ENCODE peak calls at places on chromosomes 12 and 14, in eight cellular contexts. One of them, this sample, is unnamed.

GRCh38 chr12:28770329-28770728 is 378.7 kb upstream of the FAR2 start:
- DNase-seq in dorsolateral prefrontal cortex: no peak
- DNase-seq in fibroblast of pulmonary artery: no peak
- DNase-seq in tibial artery: no peak
- DNase-seq in nephron progenitor cell: no peak
- DNase-seq in PC-9: peak
- DNase-seq in A549: no peak
- DNase-seq in H9: no peak
- DNase-seq in this sample: no peak

GRCh38 chr12:107484219-107484618 is 201.4 kb upstream of the PWP1 start:
- DNase-seq in fibroblast of pulmonary artery: no peak
- DNase-seq in H9: no peak
- DNase-seq in dorsolateral prefrontal cortex: no peak
- DNase-seq in tibial artery: no peak
- DNase-seq in A549: no peak
- DNase-seq in nephron progenitor cell: no peak
- DNase-seq in PC-9: no peak
- DNase-seq in this sample: no peak

GRCh38 chr12:39272934-39273770 is 169.8 kb downstream of the KIF21A start:
- DNase-seq in H9: no peak
- DNase-seq in PC-9: no peak
- DNase-seq in fibroblast of pulmonary artery: peak
- DNase-seq in dorsolateral prefrontal cortex: peak
- DNase-seq in nephron progenitor cell: peak
- DNase-seq in tibial artery: no peak
- DNase-seq in A549: peak
- DNase-seq in this sample: peak

GRCh38 chr12:13680916-13681315 is 300.5 kb downstream of the GRIN2B start:
- DNase-seq in dorsolateral prefrontal cortex: no peak
- DNase-seq in nephron progenitor cell: no peak
- DNase-seq in PC-9: no peak
- DNase-seq in H9: no peak
- DNase-seq in tibial artery: no peak
- DNase-seq in fibroblast of pulmonary artery: no peak
- DNase-seq in A549: no peak
- DNase-seq in this sample: no peak

GRCh38 chr14:90693413-90693812 is 122.8 kb downstream of the TTC7B start:
- DNase-seq in A549: no peak
- DNase-seq in H9: no peak
- DNase-seq in fibroblast of pulmonary artery: no peak
- DNase-seq in tibial artery: no peak
- DNase-seq in PC-9: no peak
- DNase-seq in nephron progenitor cell: no peak
- DNase-seq in dorsolateral prefrontal cortex: no peak
- DNase-seq in this sample: no peak

GRCh38 chr12:31991146-31991545 is 31.9 kb downstream of the RESF1 start:
- DNase-seq in H9: no peak
- DNase-seq in nephron progenitor cell: no peak
- DNase-seq in tibial artery: no peak
- DNase-seq in A549: no peak
- DNase-seq in dorsolateral prefrontal cortex: no peak
- DNase-seq in fibroblast of pulmonary artery: no peak
- DNase-seq in PC-9: no peak
- DNase-seq in this sample: no peak

GRCh38 chr14:62117010-62117717 is 354.9 kb downstream of the SNAPC1 start:
- DNase-seq in fibroblast of pulmonary artery: peak
- DNase-seq in PC-9: no peak
- DNase-seq in tibial artery: peak
- DNase-seq in H9: peak
- DNase-seq in nephron progenitor cell: peak
- DNase-seq in A549: peak
- DNase-seq in dorsolateral prefrontal cortex: peak
- DNase-seq in this sample: peak

GRCh38 chr14:23672200-23672599 is 36.0 kb downstream of the DHRS2 start:
- DNase-seq in A549: no peak
- DNase-seq in nephron progenitor cell: no peak
- DNase-seq in tibial artery: no peak
- DNase-seq in fibroblast of pulmonary artery: no peak
- DNase-seq in PC-9: no peak
- DNase-seq in H9: no peak
- DNase-seq in dorsolateral prefrontal cortex: no peak
- DNase-seq in this sample: no peak

GRCh38 chr14:61396694-61397093 is 75.3 kb downstream of the PRKCH start:
- DNase-seq in nephron progenitor cell: no peak
- DNase-seq in A549: no peak
- DNase-seq in fibroblast of pulmonary artery: no peak
- DNase-seq in tibial artery: no peak
- DNase-seq in H9: no peak
- DNase-seq in PC-9: no peak
- DNase-seq in dorsolateral prefrontal cortex: no peak
- DNase-seq in this sample: no peak

GRCh38 chr14:54532111-54533012 is 22.7 kb downstream of the CGRRF1 start:
- DNase-seq in dorsolateral prefrontal cortex: no peak
- DNase-seq in A549: no peak
- DNase-seq in tibial artery: no peak
- DNase-seq in H9: no peak
- DNase-seq in nephron progenitor cell: no peak
- DNase-seq in PC-9: no peak
- DNase-seq in fibroblast of pulmonary artery: no peak
- DNase-seq in this sample: peak

GRCh38 chr14:55240526-55241178 is 30.6 kb upstream of the FBXO34 start:
- DNase-seq in PC-9: no peak
- DNase-seq in tibial artery: no peak
- DNase-seq in A549: no peak
- DNase-seq in H9: peak
- DNase-seq in dorsolateral prefrontal cortex: no peak
- DNase-seq in nephron progenitor cell: peak
- DNase-seq in fibroblast of pulmonary artery: peak
- DNase-seq in this sample: no peak

GRCh38 chr12:102638777-102639176 is 158.4 kb upstream of the IGF1 start:
- DNase-seq in A549: no peak
- DNase-seq in PC-9: peak
- DNase-seq in dorsolateral prefrontal cortex: no peak
- DNase-seq in H9: no peak
- DNase-seq in nephron progenitor cell: no peak
- DNase-seq in fibroblast of pulmonary artery: peak
- DNase-seq in tibial artery: no peak
- DNase-seq in this sample: no peak

GRCh38 chr14:20332946-20333782 is at the start of gene CCNB1IP1:
- DNase-seq in nephron progenitor cell: peak
- DNase-seq in fibroblast of pulmonary artery: peak
- DNase-seq in H9: peak
- DNase-seq in PC-9: peak
- DNase-seq in A549: peak
- DNase-seq in tibial artery: peak
- DNase-seq in dorsolateral prefrontal cortex: peak
- DNase-seq in this sample: peak
- TF ChIP-seq CTCF in nephron progenitor cell: no peak
- TF ChIP-seq CTCF in fibroblast of pulmonary artery: no peak
- TF ChIP-seq CTCF in H9: no peak
- TF ChIP-seq CTCF in PC-9: no peak
- TF ChIP-seq CTCF in A549: no peak
- TF ChIP-seq CTCF in tibial artery: no peak
- TF ChIP-seq CTCF in dorsolateral prefrontal cortex: no peak
- TF ChIP-seq CTCF in this sample: no peak

DNA sequence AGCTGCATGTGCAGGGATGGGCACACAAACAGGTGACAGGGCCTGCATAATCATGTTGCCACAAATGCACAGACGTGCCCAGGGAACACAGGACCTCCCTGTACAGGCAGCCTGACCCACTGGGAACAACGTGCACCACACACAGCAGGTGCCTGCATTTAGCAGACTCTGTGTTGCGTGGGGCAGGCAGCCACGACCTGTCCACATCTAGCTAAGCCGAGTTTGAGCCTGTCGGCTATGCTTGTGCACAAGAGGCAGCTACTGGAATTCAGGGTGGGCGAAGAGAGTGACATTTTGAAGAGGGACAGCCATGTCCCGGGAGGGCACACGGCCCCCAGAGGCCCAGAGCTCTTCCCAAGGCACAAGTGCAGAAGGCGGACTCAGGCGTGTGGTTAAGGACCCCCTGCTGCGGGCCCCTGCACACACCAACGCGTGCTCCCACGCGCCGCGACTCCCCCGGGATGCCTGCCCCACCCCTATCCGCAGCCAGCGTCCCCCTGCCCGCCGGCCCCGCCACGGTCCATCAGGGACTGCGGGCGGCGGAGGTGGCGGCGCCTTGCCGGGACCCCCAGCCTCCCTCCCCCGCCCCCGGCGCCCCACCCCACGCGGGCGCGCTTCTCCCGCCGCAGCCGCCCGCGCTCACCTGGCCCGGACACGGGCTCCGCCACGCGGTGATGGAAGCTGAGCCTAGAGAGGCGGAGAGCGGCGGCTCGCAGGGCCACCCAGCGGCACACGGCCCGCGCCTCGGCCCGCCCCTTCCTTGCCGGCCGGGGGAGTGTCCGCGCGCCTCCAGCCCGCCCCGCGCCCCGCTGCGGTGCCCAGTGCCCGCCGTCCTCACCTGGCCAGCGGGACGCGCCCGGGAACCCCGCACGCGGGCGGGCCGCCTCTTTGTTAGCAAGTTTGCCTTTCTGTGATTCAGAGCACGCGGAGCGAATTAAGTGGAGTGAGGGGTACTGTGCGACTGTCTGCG is 125.3 kb upstream of the PRMT8 start:
- DNase-seq in fibroblast of pulmonary artery: no peak
- DNase-seq in PC-9: no peak
- DNase-seq in dorsolateral prefrontal cortex: no peak
- DNase-seq in nephron progenitor cell: peak
- DNase-seq in A549: peak
- DNase-seq in tibial artery: no peak
- DNase-seq in H9: peak
- DNase-seq in this sample: no peak
- TF ChIP-seq CTCF in fibroblast of pulmonary artery: no peak
- TF ChIP-seq CTCF in PC-9: no peak
- TF ChIP-seq CTCF in dorsolateral prefrontal cortex: no peak
- TF ChIP-seq CTCF in nephron progenitor cell: no peak
- TF ChIP-seq CTCF in A549: no peak
- TF ChIP-seq CTCF in tibial artery: no peak
- TF ChIP-seq CTCF in H9: no peak
- TF ChIP-seq CTCF in this sample: no peak

GRCh38 chr14:88727057-88727456 is 65.7 kb downstream of the EML5 start:
- DNase-seq in PC-9: no peak
- DNase-seq in H9: no peak
- DNase-seq in fibroblast of pulmonary artery: no peak
- DNase-seq in dorsolateral prefrontal cortex: no peak
- DNase-seq in nephron progenitor cell: no peak
- DNase-seq in tibial artery: no peak
- DNase-seq in A549: no peak
- DNase-seq in this sample: no peak

GRCh38 chr14:88729159-88729558 is 63.6 kb downstream of the EML5 start:
- DNase-seq in A549: peak
- DNase-seq in nephron progenitor cell: no peak
- DNase-seq in fibroblast of pulmonary artery: no peak
- DNase-seq in PC-9: no peak
- DNase-seq in dorsolateral prefrontal cortex: no peak
- DNase-seq in H9: no peak
- DNase-seq in tibial artery: no peak
- DNase-seq in this sample: no peak
- TF ChIP-seq CTCF in A549: no peak
- TF ChIP-seq CTCF in nephron progenitor cell: peak
- TF ChIP-seq CTCF in fibroblast of pulmonary artery: peak
- TF ChIP-seq CTCF in PC-9: peak
- TF ChIP-seq CTCF in dorsolateral prefrontal cortex: no peak
- TF ChIP-seq CTCF in H9: peak
- TF ChIP-seq CTCF in tibial artery: no peak
- TF ChIP-seq CTCF in this sample: no peak

DNA sequence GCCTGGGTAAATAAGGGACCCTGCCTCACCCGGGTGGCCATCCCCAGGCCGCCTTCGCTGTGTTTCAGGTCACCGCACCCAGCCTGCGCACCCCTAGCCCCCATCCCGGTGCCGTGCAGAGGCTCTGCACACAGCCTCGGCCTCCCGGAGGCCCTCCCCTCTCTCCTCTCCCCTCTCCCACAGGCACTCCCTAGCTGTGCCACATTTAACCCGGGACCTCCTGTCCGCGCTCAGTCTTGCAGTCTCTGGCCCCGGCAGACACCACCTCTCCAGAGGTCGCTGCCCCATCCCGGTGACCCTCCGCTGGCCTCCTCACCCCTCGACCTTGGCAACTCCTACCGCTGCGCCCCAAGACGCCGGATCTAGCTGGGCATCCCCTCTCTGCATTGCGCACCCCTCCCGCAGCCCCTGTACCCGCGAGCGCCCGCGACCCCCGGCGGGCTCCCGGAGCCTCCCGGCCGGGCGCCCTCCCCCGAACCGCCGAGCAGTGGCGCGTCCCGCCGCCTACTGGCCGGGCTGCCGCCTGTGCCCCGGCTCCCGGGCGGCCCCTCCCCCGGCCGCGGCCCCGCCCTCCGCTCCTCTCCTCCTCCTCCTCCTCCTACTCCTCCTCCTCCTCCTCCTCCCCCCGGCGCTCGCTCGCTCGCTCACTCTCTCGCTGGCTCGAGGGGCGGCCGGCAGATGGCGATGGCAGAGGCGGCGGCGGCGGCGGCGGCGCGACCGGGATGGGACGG is 120.7 kb downstream of the AACS start:
- DNase-seq in A549: peak
- DNase-seq in tibial artery: peak
- DNase-seq in dorsolateral prefrontal cortex: peak
- DNase-seq in PC-9: peak
- DNase-seq in fibroblast of pulmonary artery: peak
- DNase-seq in H9: peak
- DNase-seq in nephron progenitor cell: peak
- DNase-seq in this sample: peak
- TF ChIP-seq CTCF in A549: peak
- TF ChIP-seq CTCF in tibial artery: peak
- TF ChIP-seq CTCF in dorsolateral prefrontal cortex: peak
- TF ChIP-seq CTCF in PC-9: no peak
- TF ChIP-seq CTCF in fibroblast of pulmonary artery: no peak
- TF ChIP-seq CTCF in H9: peak
- TF ChIP-seq CTCF in nephron progenitor cell: no peak
- TF ChIP-seq CTCF in this sample: no peak

GRCh38 chr14:64476438-64476837 is 11.1 kb downstream of the AKAP5 start:
- DNase-seq in PC-9: no peak
- DNase-seq in nephron progenitor cell: no peak
- DNase-seq in A549: no peak
- DNase-seq in H9: no peak
- DNase-seq in tibial artery: no peak
- DNase-seq in dorsolateral prefrontal cortex: no peak
- DNase-seq in fibroblast of pulmonary artery: no peak
- DNase-seq in this sample: no peak

GRCh38 chr14:64474698-64475097 is 9.4 kb downstream of the AKAP5 start:
- DNase-seq in nephron progenitor cell: no peak
- DNase-seq in fibroblast of pulmonary artery: no peak
- DNase-seq in tibial artery: no peak
- DNase-seq in PC-9: no peak
- DNase-seq in dorsolateral prefrontal cortex: no peak
- DNase-seq in A549: no peak
- DNase-seq in H9: no peak
- DNase-seq in this sample: no peak

GRCh38 chr14:64474041-64474440 is 8.7 kb downstream of the AKAP5 start:
- DNase-seq in dorsolateral prefrontal cortex: no peak
- DNase-seq in H9: no peak
- DNase-seq in PC-9: no peak
- DNase-seq in tibial artery: no peak
- DNase-seq in nephron progenitor cell: no peak
- DNase-seq in fibroblast of pulmonary artery: no peak
- DNase-seq in A549: no peak
- DNase-seq in this sample: no peak

GRCh38 chr14:64475585-64476273 is 10.4 kb downstream of the AKAP5 start:
- DNase-seq in fibroblast of pulmonary artery: no peak
- DNase-seq in A549: no peak
- DNase-seq in H9: no peak
- DNase-seq in dorsolateral prefrontal cortex: no peak
- DNase-seq in PC-9: no peak
- DNase-seq in nephron progenitor cell: no peak
- DNase-seq in tibial artery: no peak
- DNase-seq in this sample: no peak

GRCh38 chr14:64478634-64479250 is 13.4 kb downstream of the AKAP5 start:
- DNase-seq in A549: peak
- DNase-seq in nephron progenitor cell: no peak
- DNase-seq in H9: no peak
- DNase-seq in tibial artery: no peak
- DNase-seq in dorsolateral prefrontal cortex: no peak
- DNase-seq in fibroblast of pulmonary artery: peak
- DNase-seq in PC-9: no peak
- DNase-seq in this sample: peak
- TF ChIP-seq CTCF in A549: peak
- TF ChIP-seq CTCF in nephron progenitor cell: peak
- TF ChIP-seq CTCF in H9: peak
- TF ChIP-seq CTCF in tibial artery: peak
- TF ChIP-seq CTCF in dorsolateral prefrontal cortex: peak
- TF ChIP-seq CTCF in fibroblast of pulmonary artery: peak
- TF ChIP-seq CTCF in PC-9: peak
- TF ChIP-seq CTCF in this sample: no peak

This sample was measured in GM20000.